ENCODE peak calls at places on chromosomes 6 and 20, in eight cellular contexts. O, V, E, H, W, Q, M and B are unnamed samples. For H3K36me3 and H3K9me3, the result is how much of the 10 kb centered on the place peaks cover.

GRCh38 chr20:57654363-57654997 is 34.3 kb upstream of the ZBP1 start:
- DNase-seq in E (peak), V (peak), H (peak), M (peak), Q (peak), O (peak), W (peak), B (peak)

GRCh38 chr20:33099842-33100538 is 20.5 kb downstream of the BPIFB4 start:
- DNase-seq in M (no peak), Q (no peak), V (no peak), O (no peak), H (no peak), E (no peak), W (no peak), B (no peak)

GRCh38 chr6:125066964-125067363 is 86.6 kb upstream of the TPD52L1 start:
- DNase-seq in H (no peak), O (no peak), E (no peak), V (no peak), W (no peak), M (no peak), Q (peak), B (peak)

GRCh38 chr20:15297059-15297875 is 959.9 kb upstream of the FLRT3 start:
- DNase-seq in O (no peak), Q (no peak), E (no peak), H (no peak), M (peak), V (no peak), W (no peak), B (no peak)

GRCh38 chr20:2430538-2430937 is 40.1 kb downstream of the SNRPB start:
- DNase-seq in W (no peak), Q (no peak), V (no peak), O (no peak), H (no peak), M (no peak), E (no peak), B (no peak)

GRCh38 chr20:61608275-61609085 is 356.4 kb downstream of the CDH4 start:
- DNase-seq in M (no peak), H (no peak), V (peak), W (peak), E (no peak), Q (peak), O (no peak), B (no peak)

GRCh38 chr20:63005240-63005861 is 1.4 kb downstream of the BHLHE23 start:
- DNase-seq in E (no peak), O (no peak), Q (no peak), M (no peak), H (peak), W (no peak), V (no peak), B (no peak)

GRCh38 chr6:136249336-136249735 is 775 bp downstream of the MTFR2 start:
- DNase-seq in H (no peak), Q (peak), M (no peak), O (no peak), E (no peak), W (no peak), V (no peak), B (no peak)

GRCh38 chr20:56487216-56487615 is 18.8 kb downstream of the RTF2 start:
- DNase-seq in H (no peak), Q (no peak), V (no peak), O (no peak), M (no peak), E (no peak), W (no peak), B (no peak)

GRCh38 chr6:3888153-3888957 is 39.2 kb downstream of the FAM50B start:
- DNase-seq in V (peak), M (no peak), W (no peak), O (peak), Q (no peak), E (no peak), H (no peak), B (no peak)

GRCh38 chr6:15036690-15037245 is 209.1 kb upstream of the JARID2 start:
- DNase-seq in V (no peak), W (no peak), Q (no peak), H (no peak), E (peak), O (no peak), M (peak), B (no peak)

DNA sequence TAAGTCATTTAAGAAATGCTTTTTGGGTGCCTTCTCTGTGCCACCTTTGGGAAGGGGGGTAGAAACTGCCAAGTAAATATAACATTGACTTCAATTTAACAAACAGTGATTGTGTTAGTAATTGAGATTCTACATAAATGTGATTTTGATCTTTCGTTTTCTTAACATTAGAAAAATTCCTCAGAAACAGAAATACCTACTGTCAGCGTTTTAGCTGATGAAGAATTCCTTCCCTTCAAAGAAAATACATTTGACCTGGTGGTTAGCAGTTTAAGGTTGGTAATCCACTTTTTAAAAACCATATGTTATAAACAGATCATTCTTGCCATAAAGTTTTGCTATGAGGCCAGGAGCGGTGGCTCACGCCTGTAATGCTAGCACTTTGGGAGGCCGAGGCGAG is 9.8 kb downstream of the NDUFAF5 start:
- DNase-seq in H (no peak), V (no peak), E (no peak), O (no peak), W (no peak), M (no peak), Q (no peak), B (no peak)
- H3K36me3 ChIP-seq in H (half or more), V (half or more), E (half or more), O (under half), W (under half), M (under half), Q (under half), B (half or more)

DNA sequence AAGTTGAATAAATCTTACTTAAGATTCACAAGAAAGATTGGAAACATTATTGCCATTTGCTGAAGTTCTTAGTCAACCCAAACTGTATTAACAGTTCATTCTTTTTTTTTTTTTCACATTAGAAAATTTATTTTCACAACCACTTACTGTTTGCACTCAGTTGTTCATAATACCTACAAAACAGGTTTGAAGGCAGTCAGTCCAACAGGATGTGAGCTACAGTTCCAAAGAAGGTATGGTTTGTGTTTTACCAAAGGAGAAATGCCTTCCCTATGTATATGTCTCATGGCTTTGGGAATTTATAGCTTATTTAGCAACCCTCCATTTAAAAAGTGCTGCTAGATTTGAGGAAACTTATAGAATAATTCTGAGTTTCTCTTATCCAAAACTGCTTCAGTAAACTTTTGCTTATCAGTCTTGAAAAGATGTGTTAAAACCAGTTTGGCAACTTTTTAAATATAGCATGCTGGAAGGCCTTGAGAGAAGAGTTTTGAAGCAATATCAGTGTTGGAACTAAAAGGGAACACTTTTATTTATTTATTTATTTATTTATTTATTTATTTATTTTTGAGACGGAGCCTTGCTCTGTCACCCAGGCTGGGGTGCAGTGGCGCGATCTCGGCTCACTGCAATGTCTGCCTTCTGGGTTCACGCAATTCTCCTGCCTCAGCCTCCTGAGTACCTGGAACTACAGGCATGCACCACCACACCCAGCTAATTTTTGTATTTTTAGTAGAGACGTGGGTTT is 46.8 kb upstream of the RREB1 start:
- DNase-seq in O (no peak), Q (no peak), E (no peak), M (no peak), W (no peak), H (no peak), V (no peak), B (no peak)
- H3K4me3 ChIP-seq in O (no peak), Q (no peak), E (no peak), M (no peak), W (no peak), H (no peak), V (no peak), B (no peak)

DNA sequence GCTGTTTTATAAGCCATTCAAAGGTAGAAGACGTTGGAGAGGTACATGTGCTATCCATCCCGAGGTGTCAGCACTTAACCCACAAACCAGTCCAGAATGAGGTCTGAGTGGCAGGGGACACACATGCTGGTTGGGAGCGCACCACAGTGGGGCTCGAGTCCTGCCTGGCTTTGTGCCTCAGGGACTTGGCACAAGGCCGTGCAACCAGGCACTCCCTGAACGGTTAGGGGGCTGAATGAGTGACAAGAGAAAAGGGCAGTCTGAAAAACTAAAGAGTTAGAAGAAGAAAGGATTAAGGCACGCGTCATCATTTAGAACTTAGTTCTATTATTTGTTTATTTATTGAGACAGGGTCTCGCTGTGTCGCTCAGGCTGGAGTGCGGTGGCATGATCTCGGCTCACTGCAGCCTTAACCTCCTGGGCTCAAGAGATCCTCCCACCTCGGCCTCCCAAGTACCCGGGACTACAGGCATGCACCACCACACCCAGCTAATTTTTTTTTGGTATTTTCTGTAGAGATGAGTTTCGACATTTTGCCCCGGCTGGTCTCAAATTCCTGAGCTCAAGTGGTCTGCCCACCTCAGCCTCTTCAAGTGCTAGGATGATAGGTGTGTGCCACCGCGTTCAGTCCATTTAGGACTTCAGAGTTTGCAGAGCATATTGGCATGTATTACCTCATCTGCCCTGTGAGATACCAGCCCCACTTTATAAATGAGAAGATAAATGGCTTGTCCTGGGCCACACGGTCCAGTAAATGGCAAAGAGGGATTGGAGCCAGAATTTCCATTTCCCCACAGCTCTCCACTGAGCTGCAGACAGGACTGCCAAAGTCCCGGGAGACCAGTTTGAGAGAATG is 47.4 kb upstream of the IRF4 start:
- DNase-seq in E (peak), O (no peak), H (peak), V (no peak), Q (peak), M (no peak), W (no peak), B (no peak)
- H3K9me3 ChIP-seq in E (under half), O (under half), H (under half), V (under half), Q (under half), M (under half), W (under half), B (under half)

GRCh38 chr20:8476023-8476422 is 344.0 kb downstream of the PLCB1 start:
- DNase-seq in E (no peak), W (no peak), Q (no peak), H (no peak), O (no peak), V (no peak), M (no peak), B (no peak)
- H3K36me3 ChIP-seq in E (under half), W (under half), Q (under half), H (under half), O (under half), V (under half), M (under half), B (under half)

DNA sequence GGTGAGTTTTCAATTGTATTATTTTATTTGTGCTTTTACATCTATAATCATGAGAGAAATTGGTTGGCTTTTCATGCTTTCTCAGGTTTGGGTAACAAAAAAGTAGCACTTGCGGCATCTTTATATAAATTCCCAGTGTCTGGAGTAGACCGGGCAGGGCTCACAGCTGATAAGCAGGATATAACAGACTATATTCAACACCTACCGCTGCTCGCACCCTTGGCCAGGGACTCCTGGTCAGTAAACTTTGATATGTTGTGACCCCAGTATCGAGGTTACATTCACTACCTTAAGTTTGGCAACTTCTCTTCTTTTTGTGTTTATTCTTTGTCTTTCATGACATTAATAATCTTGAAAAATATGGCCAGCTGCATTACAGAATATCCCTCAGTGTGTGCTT is 343.4 kb downstream of the TBC1D32 start:
- DNase-seq in O (no peak), V (no peak), E (no peak), Q (no peak), H (peak), M (no peak), W (no peak), B (no peak)
- H3K4me3 ChIP-seq in O (no peak), V (no peak), E (no peak), Q (no peak), H (no peak), M (no peak), W (no peak), B (no peak)

GRCh38 chr6:158725704-158726103 is 75.8 kb downstream of the SYTL3 start:
- DNase-seq in V (no peak), O (no peak), W (no peak), H (no peak), E (no peak), M (no peak), Q (no peak), B (no peak)

GRCh38 chr6:158730175-158730907 is 80.5 kb downstream of the SYTL3 start:
- DNase-seq in E (no peak), Q (no peak), W (no peak), M (no peak), V (no peak), O (no peak), H (no peak), B (no peak)
- H3K9me3 ChIP-seq in E (under half), Q (under half), W (under half), M (under half), V (under half), O (under half), H (under half), B (under half)

GRCh38 chr20:59030911-59031310 is 1.2 kb downstream of the ATP5F1E start:
- DNase-seq in O (no peak), W (no peak), E (no peak), H (no peak), M (no peak), V (no peak), Q (no peak), B (no peak)

GRCh38 chr20:59031326-59032022 is 661 bp downstream of the ATP5F1E start:
- DNase-seq in M (no peak), O (peak), V (no peak), Q (no peak), W (no peak), H (no peak), E (no peak), B (no peak)

GRCh38 chr20:59033093-59033492 is 958 bp upstream of the ATP5F1E start:
- DNase-seq in O (no peak), M (no peak), W (no peak), V (no peak), Q (no peak), H (no peak), E (no peak), B (no peak)

GRCh38 chr20:59032713-59033059 is 551 bp upstream of the ATP5F1E start:
- DNase-seq in H (no peak), V (peak), E (no peak), M (no peak), Q (peak), W (no peak), O (no peak), B (no peak)

DNA sequence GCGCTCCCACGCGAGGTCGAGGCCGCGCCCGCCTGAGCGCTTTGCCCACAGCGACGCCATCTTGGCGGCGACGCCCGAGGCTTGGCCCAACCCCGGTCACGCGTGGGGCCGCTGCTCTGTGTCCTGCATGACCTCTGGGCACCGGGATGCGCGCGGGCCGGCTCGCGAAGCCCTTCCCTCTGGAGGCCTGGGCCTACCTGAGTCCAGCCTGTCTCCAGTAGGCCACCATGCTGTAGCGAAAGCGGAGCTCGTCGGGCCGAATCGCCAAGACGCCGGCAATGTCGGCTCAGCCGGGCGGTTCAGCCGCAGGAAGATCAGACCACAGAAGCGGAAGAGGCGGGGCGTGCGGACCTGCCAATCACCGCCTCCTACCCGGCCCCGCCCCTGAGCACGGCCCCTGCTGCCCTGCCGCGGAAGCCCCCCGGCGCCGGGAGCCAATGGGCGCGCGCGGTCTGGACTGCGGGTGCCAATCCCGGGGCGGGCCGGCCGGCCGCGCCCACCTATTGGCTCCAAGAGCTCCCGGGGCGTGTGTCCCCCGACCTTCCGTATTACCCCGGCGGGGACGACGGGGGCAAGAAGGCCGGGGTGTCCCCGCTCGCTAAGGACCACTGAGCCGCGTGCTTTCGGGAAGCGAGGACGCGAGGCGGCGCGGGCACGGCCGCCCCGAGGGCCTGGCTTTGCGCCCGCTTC is at the start of gene ATP5F1E:
- DNase-seq in E (peak), O (peak), Q (peak), M (peak), H (peak), W (peak), V (peak), B (peak)
- H3K36me3 ChIP-seq in E (half or more), O (under half), Q (under half), M (under half), H (half or more), W (under half), V (half or more), B (under half)

GRCh38 chr6:132300323-132300949 is 100.8 kb downstream of the MOXD1 start:
- DNase-seq in Q (peak), V (peak), E (no peak), H (no peak), W (no peak), O (peak), M (no peak), B (no peak)

DNA sequence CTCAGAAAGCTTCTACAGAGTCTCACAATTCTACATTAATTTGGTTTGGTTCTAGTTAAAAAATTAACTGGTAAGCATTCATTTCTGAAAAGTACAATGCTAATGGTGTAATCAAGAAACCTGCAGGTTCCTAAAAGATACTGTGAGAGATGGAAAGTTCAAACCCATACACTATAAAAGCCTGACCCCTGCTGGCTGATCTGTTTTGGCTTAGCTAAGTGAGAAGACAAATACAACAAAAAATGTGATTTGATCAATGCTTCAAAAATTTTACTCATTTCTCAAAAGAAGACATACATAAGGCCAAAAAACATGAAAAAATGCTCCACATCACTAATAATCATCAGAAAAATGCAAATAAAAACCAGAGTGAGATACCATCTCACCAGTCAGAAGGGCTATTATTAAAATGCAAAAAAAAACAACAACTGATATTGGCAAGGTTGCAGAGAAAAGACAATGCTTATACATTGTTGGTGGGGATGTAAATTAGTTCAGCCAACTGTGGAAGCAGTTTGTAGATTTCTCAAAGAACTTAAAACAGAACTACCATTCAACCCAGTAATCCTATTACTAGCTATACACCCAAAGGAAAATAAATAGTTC is 102.8 kb downstream of the MOXD1 start:
- DNase-seq in M (no peak), V (peak), Q (peak), H (no peak), W (no peak), O (peak), E (no peak), B (no peak)
- H3K4me3 ChIP-seq in M (no peak), V (no peak), Q (no peak), H (no peak), W (no peak), O (no peak), E (no peak), B (no peak)